ENCODE peak calls at places on chromosomes 2 and 18, in ten cellular contexts. M is HL-60, X is H1, O is GM12891, B is HepG2, Z is sigmoid colon, V is GM12878, H is breast epithelium, Y is transverse colon, C is suprapubic skin. R is an unnamed sample.

GRCh38 chr2:98598781-98599428 is 9.4 kb downstream of the COA5 start:
- DNase-seq in C (no peak), B (no peak), H (no peak), Z (no peak), V (no peak), M (no peak), O (no peak), X (no peak), Y (no peak), R (no peak)

GRCh38 chr2:72576459-72576858 is 249.4 kb downstream of the EXOC6B start:
- DNase-seq in O (no peak), X (no peak), H (no peak), C (no peak), V (no peak), Y (no peak), Z (no peak), B (no peak), M (no peak), R (no peak)

GRCh38 chr2:19362094-19362649 is 3.7 kb upstream of the OSR1 start:
- DNase-seq in Y (no peak), V (no peak), Z (no peak), B (no peak), O (no peak), C (no peak), M (no peak), X (no peak), H (no peak), R (peak)

GRCh38 chr2:68292108-68292710 is 27.5 kb downstream of the CNRIP1 start:
- DNase-seq in M (no peak), V (no peak), H (no peak), X (no peak), Z (no peak), O (no peak), C (no peak), B (peak), Y (no peak), R (no peak)

GRCh38 chr2:150981826-150982225 is 279.8 kb downstream of the RBM43 start:
- DNase-seq in O (no peak), M (no peak), V (no peak), H (no peak), B (no peak), Y (no peak), X (no peak), C (no peak), Z (no peak), R (no peak)

GRCh38 chr2:74886811-74887210 is 52.9 kb downstream of the HK2 start:
- DNase-seq in Y (no peak), B (no peak), H (no peak), C (no peak), Z (no peak), V (no peak), M (no peak), X (no peak), O (no peak), R (no peak)

GRCh38 chr2:121044412-121044811 is 240.6 kb downstream of the TFCP2L1 start:
- DNase-seq in Y (peak), B (no peak), X (no peak), H (no peak), C (no peak), M (no peak), Z (no peak), V (no peak), O (no peak), R (no peak)

GRCh38 chr2:237868631-237869356 is 9.4 kb downstream of the RAMP1 start:
- DNase-seq in O (no peak), Z (peak), B (no peak), C (no peak), M (no peak), X (no peak), V (no peak), H (peak), Y (no peak), R (no peak)

GRCh38 chr2:55120634-55121359 is 70.5 kb upstream of the RTN4 start:
- DNase-seq in Z (no peak), M (no peak), O (no peak), B (no peak), C (no peak), X (no peak), Y (peak), H (no peak), V (no peak), R (no peak)

GRCh38 chr2:217215877-217216276 is 356.0 kb upstream of the TNP1 start:
- DNase-seq in X (no peak), M (no peak), V (no peak), H (no peak), Y (no peak), C (no peak), Z (no peak), B (no peak), O (no peak), R (no peak)

GRCh38 chr2:72895759-72896281 is 8.6 kb downstream of the SPR start:
- DNase-seq in M (no peak), Y (peak), C (no peak), V (no peak), O (no peak), Z (no peak), X (no peak), B (no peak), H (no peak), R (no peak)

GRCh38 chr2:240920783-240921231 is 14.7 kb downstream of the CROCC2 start:
- DNase-seq in C (peak), M (no peak), Y (peak), O (no peak), V (no peak), B (no peak), H (peak), X (no peak), Z (peak), R (no peak)

GRCh38 chr2:101630224-101630949 is 67.1 kb upstream of the MAP4K4 start:
- DNase-seq in Z (no peak), M (peak), V (no peak), Y (peak), X (no peak), C (no peak), B (peak), H (no peak), O (no peak), R (no peak)

GRCh38 chr18:75170916-75171315 is 38.0 kb downstream of the PTGR3 start:
- DNase-seq in C (no peak), Z (no peak), V (no peak), O (no peak), B (no peak), H (no peak), M (no peak), Y (no peak), X (no peak), R (peak)

GRCh38 chr2:160478660-160479059 is 14.9 kb downstream of the RBMS1 start:
- DNase-seq in Z (no peak), H (no peak), M (no peak), C (no peak), O (no peak), V (no peak), B (no peak), Y (no peak), X (no peak), R (no peak)

GRCh38 chr18:22710628-22711380 is 222.3 kb upstream of the RBBP8 start:
- DNase-seq in B (no peak), X (no peak), Y (peak), V (no peak), C (no peak), O (no peak), H (no peak), Z (no peak), M (no peak), R (peak)

GRCh38 chr2:28096421-28096820 is 205.9 kb downstream of the BABAM2 start:
- DNase-seq in V (no peak), M (no peak), Y (no peak), X (no peak), Z (no peak), H (no peak), O (no peak), C (no peak), B (no peak), R (no peak)

GRCh38 chr2:109316091-109316490 is 187.1 kb downstream of the SH3RF3 start:
- DNase-seq in B (no peak), M (no peak), H (no peak), O (no peak), Z (no peak), C (no peak), Y (no peak), X (no peak), V (no peak), R (no peak)

GRCh38 chr2:109318949-109319342 is 189.9 kb downstream of the SH3RF3 start:
- DNase-seq in B (no peak), Z (no peak), Y (no peak), O (no peak), C (no peak), M (no peak), X (no peak), V (no peak), H (no peak), R (no peak)

GRCh38 chr2:109317471-109318090 is 188.6 kb downstream of the SH3RF3 start:
- DNase-seq in X (no peak), Z (no peak), V (no peak), O (no peak), Y (no peak), M (no peak), B (no peak), C (no peak), H (no peak), R (no peak)

GRCh38 chr2:109320195-109320935 is 191.4 kb downstream of the SH3RF3 start:
- DNase-seq in V (no peak), X (no peak), C (no peak), B (no peak), O (no peak), Y (no peak), H (no peak), M (no peak), Z (no peak), R (no peak)

GRCh38 chr2:109318150-109318948 is 189.3 kb downstream of the SH3RF3 start:
- DNase-seq in V (no peak), O (no peak), M (no peak), Y (peak), H (peak), Z (peak), C (peak), B (peak), X (no peak), R (peak)
- TF ChIP-seq POLR2AphosphoS5 in V (no peak), O (no peak), M (no peak), Y (peak), H (peak), Z (peak), C (peak), B (no peak), X (no peak), R (peak)

DNA sequence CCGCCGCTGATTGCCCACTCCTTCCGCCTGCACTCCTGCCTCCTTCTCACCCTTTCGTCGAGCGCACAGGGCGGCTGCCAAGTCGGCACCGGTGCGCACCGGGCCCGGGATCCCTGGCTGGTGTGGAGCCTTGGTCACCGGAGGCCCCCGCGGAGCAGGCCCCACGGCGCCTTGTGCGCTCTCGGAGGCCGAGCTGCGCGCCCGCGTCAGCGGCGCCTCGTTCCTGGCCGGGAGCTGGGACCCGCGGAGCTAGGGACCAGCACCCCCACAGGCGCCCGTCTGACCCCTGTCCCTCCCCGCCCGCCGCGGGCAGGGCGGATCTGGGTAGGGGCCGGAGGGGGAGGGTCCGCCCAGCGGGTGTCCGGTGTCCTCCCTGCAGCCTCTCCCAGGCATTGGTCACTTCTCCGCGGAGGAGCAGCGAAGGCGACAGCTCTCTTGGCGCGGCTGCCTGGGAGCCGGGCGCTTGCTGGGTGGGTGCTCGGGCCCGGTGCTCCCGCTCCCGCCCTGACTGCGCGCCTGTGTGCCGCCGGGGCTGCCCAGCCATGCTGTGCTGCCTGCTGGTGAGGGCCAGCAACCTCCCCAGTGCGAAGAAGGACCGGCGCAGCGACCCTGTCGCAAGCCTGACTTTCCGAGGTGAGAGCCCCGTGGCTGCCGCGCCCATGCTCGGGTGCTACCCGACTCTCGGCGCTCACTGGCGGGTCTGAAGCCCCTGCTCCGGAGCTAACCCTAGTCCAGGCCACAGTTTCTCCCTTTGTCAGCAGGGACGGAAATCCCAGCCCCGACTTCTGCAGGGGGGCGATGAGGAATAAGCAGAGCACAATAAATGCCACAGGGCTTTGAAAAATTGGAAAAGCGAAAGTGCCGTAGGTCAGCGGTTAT is 13.2 kb downstream of the DYSF start:
- DNase-seq in O (peak), V (no peak), M (no peak), C (no peak), B (no peak), X (no peak), Y (no peak), H (no peak), Z (no peak), R (no peak)
- TF ChIP-seq POLR2AphosphoS5 in O (no peak), V (no peak), M (no peak), C (no peak), B (no peak), X (no peak), Y (no peak), H (no peak), Z (no peak), R (peak)

DNA sequence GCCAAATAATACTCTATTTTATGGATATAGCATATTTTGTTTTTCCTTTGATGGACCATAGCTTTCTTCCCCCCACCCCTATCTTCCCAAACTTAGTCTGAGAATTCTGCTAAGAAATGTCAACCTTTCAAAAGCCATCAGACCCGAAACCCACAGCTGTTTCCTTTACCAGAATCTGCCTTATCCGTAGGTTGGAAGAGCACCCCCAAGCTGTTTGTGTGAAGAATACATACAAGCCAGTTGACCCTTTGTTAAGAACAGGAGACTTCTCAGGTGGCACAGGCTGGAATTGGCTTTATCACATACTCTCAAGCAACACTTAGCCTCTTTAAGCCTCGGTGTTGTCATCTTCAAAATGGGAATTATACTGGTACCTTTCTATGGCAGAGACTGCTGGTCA is 135.1 kb downstream of the ACTR3 start:
- DNase-seq in X (no peak), Y (no peak), C (no peak), Z (no peak), H (no peak), M (no peak), O (no peak), B (no peak), V (no peak), R (no peak)
- TF ChIP-seq POLR2AphosphoS5 in X (no peak), Y (no peak), C (no peak), Z (no peak), H (no peak), M (no peak), O (no peak), B (no peak), V (no peak), R (no peak)

GRCh38 chr2:64478036-64478435 is 24.1 kb downstream of the LGALSL start:
- DNase-seq in O (no peak), Y (no peak), Z (no peak), C (no peak), B (no peak), H (no peak), V (no peak), M (no peak), X (no peak), R (no peak)
- TF ChIP-seq POLR2AphosphoS5 in O (no peak), Y (no peak), Z (no peak), C (no peak), B (no peak), H (no peak), V (no peak), M (no peak), X (no peak), R (no peak)

GRCh38 chr2:236170678-236171212 is 2.6 kb upstream of the GBX2 start:
- DNase-seq in X (no peak), M (no peak), V (no peak), H (no peak), O (no peak), C (no peak), Z (no peak), B (no peak), Y (no peak), R (no peak)

GRCh38 chr2:236168110-236169067 is at the start of gene GBX2:
- DNase-seq in V (no peak), C (no peak), M (no peak), H (no peak), X (no peak), Y (peak), O (no peak), B (no peak), Z (peak), R (no peak)

GRCh38 chr2:236169151-236169721 is 1.1 kb upstream of the GBX2 start:
- DNase-seq in Z (peak), B (no peak), V (no peak), M (no peak), O (no peak), X (no peak), Y (no peak), H (no peak), C (no peak), R (no peak)

GRCh38 chr2:236171213-236172201 is 3.3 kb upstream of the GBX2 start:
- DNase-seq in Y (no peak), C (no peak), H (no peak), Z (no peak), V (no peak), X (no peak), O (no peak), B (no peak), M (no peak), R (no peak)

GRCh38 chr2:236169741-236170654 is 1.8 kb upstream of the GBX2 start:
- DNase-seq in O (no peak), X (no peak), V (no peak), Z (no peak), C (no peak), B (no peak), M (no peak), Y (no peak), H (no peak), R (no peak)
- TF ChIP-seq POLR2AphosphoS5 in O (no peak), X (no peak), V (no peak), Z (no peak), C (no peak), B (no peak), M (no peak), Y (no peak), H (no peak), R (no peak)

DNA sequence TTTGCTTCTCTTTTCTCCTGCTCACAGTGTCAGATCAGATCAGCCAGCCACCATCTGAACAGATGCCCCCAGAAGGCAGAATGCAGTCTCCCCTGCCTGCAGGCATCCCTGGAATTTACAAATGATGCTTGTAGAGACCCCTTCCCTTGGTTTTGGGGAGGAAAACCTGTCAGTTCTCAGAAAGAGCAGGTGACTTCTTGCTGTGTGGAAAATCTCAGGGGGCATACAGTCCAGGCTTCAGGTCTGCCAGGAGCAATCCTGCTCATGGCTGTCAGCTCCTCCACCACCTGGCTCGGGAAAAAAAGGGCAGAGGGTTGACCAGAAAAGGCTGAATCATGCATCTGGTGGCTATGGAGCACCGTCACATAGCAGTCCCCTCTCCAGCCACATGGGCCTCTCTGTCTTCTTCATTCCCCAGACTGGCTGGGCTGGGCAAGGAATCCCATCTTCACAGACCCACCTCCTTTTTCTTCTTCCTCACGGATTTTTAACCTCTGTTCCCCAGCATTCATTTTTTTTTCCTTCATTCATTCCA is 107.0 kb downstream of the KCNF1 start:
- DNase-seq in X (no peak), H (no peak), V (no peak), M (no peak), O (no peak), C (no peak), B (no peak), Y (no peak), Z (no peak), R (no peak)
- TF ChIP-seq POLR2AphosphoS5 in X (no peak), H (no peak), V (no peak), M (no peak), O (no peak), C (no peak), B (no peak), Y (no peak), Z (no peak), R (no peak)

GRCh38 chr2:235230809-235231601 is 262.8 kb upstream of the AGAP1 start:
- DNase-seq in Z (no peak), O (no peak), H (no peak), C (no peak), B (no peak), Y (no peak), X (no peak), V (no peak), M (no peak), R (no peak)
- TF ChIP-seq POLR2AphosphoS5 in Z (no peak), O (no peak), H (no peak), C (no peak), B (no peak), Y (no peak), X (no peak), V (no peak), M (no peak), R (no peak)

GRCh38 chr2:81260320-81260719 is 955.8 kb upstream of the LRRTM1 start:
- DNase-seq in M (no peak), V (no peak), Y (no peak), X (no peak), C (no peak), B (no peak), Z (no peak), H (no peak), O (no peak), R (no peak)

GRCh38 chr2:81263989-81264388 is 959.4 kb upstream of the LRRTM1 start:
- DNase-seq in H (no peak), O (no peak), M (no peak), Y (no peak), Z (no peak), X (no peak), C (no peak), V (no peak), B (no peak), R (no peak)

GRCh38 chr2:81266106-81266505 is 961.6 kb upstream of the LRRTM1 start:
- DNase-seq in Z (no peak), M (no peak), B (peak), H (no peak), O (no peak), V (no peak), Y (no peak), C (no peak), X (no peak), R (no peak)
- TF ChIP-seq POLR2AphosphoS5 in Z (no peak), M (no peak), B (no peak), H (no peak), O (no peak), V (no peak), Y (no peak), C (no peak), X (no peak), R (no peak)

GRCh38 chr2:157194097-157194688 is 63.3 kb upstream of the GALNT5 start:
- DNase-seq in B (peak), V (no peak), M (no peak), X (no peak), Z (no peak), H (no peak), C (no peak), Y (peak), O (peak), R (no peak)
- TF ChIP-seq POLR2AphosphoS5 in B (no peak), V (no peak), M (no peak), X (no peak), Z (no peak), H (no peak), C (no peak), Y (no peak), O (no peak), R (no peak)

GRCh38 chr2:81895620-81896245 is 1591.2 kb upstream of the LRRTM1 start:
- DNase-seq in X (no peak), O (no peak), Z (no peak), B (no peak), C (no peak), Y (no peak), H (no peak), M (no peak), V (no peak), R (no peak)

GRCh38 chr2:81894451-81894990 is 1590.0 kb upstream of the LRRTM1 start:
- DNase-seq in V (no peak), M (no peak), X (no peak), B (no peak), Y (no peak), H (no peak), Z (no peak), O (no peak), C (no peak), R (no peak)
- TF ChIP-seq POLR2AphosphoS5 in V (no peak), M (no peak), X (no peak), B (no peak), Y (no peak), H (no peak), Z (no peak), O (no peak), C (no peak), R (no peak)

R was measured in esophagus muscularis mucosa.